ENCODE peak calls at places on chromosomes 6 and 20, in four cellular contexts. One of them, this sample, is unnamed.

GRCh38 chr6:126873351-126873750 is 245.1 kb upstream of the RSPO3 start:
- DNase-seq in IMR-90: no peak
- DNase-seq in keratinocyte: no peak
- DNase-seq in mammary epithelial cell: no peak
- DNase-seq in this sample: no peak

GRCh38 chr20:48731581-48731980 is 96.2 kb downstream of the PREX1 start:
- DNase-seq in IMR-90: no peak
- DNase-seq in keratinocyte: no peak
- DNase-seq in mammary epithelial cell: no peak
- DNase-seq in this sample: no peak

GRCh38 chr6:166714581-166714980 is 87.5 kb upstream of the RPS6KA2 start:
- DNase-seq in IMR-90: no peak
- DNase-seq in keratinocyte: no peak
- DNase-seq in mammary epithelial cell: no peak
- DNase-seq in this sample: no peak

GRCh38 chr20:9323622-9324021 is 190.8 kb upstream of the LAMP5 start:
- DNase-seq in IMR-90: no peak
- DNase-seq in keratinocyte: no peak
- DNase-seq in mammary epithelial cell: no peak
- DNase-seq in this sample: no peak

GRCh38 chr20:25226433-25227316 is 21.2 kb upstream of the PYGB start:
- DNase-seq in IMR-90: no peak
- DNase-seq in keratinocyte: no peak
- DNase-seq in mammary epithelial cell: no peak
- DNase-seq in this sample: no peak

GRCh38 chr20:17761612-17762011 is 61.8 kb downstream of the BANF2 start:
- DNase-seq in IMR-90: no peak
- DNase-seq in keratinocyte: no peak
- DNase-seq in mammary epithelial cell: no peak
- DNase-seq in this sample: no peak

GRCh38 chr20:58043866-58044140 is 184.7 kb downstream of the ANKRD60 start:
- DNase-seq in IMR-90: no peak
- DNase-seq in keratinocyte: no peak
- DNase-seq in mammary epithelial cell: no peak
- DNase-seq in this sample: no peak

GRCh38 chr20:29878281-29878741 is 1379.2 kb upstream of the DEFB115 start:
- DNase-seq in IMR-90: no peak
- DNase-seq in keratinocyte: no peak
- DNase-seq in mammary epithelial cell: no peak
- DNase-seq in this sample: no peak

GRCh38 chr6:69933239-69933638 is 66.9 kb downstream of the COL19A1 start:
- DNase-seq in IMR-90: peak; percentile 4
- DNase-seq in keratinocyte: no peak
- DNase-seq in mammary epithelial cell: peak; percentile 9
- DNase-seq in this sample: no peak

GRCh38 chr20:60036346-60037119 is 78.3 kb downstream of the CDH26 start:
- DNase-seq in IMR-90: no peak
- DNase-seq in keratinocyte: no peak
- DNase-seq in mammary epithelial cell: no peak
- DNase-seq in this sample: no peak

GRCh38 chr6:87731818-87732661 is 30.0 kb upstream of the AKIRIN2 start:
- DNase-seq in IMR-90: peak; percentile 86
- DNase-seq in keratinocyte: peak; percentile 83
- DNase-seq in mammary epithelial cell: peak; percentile 98
- DNase-seq in this sample: peak; percentile 90

GRCh38 chr6:17417817-17418216 is 24.4 kb downstream of the CAP2 start:
- DNase-seq in IMR-90: peak; percentile 91
- DNase-seq in keratinocyte: no peak
- DNase-seq in mammary epithelial cell: peak; percentile 38
- DNase-seq in this sample: peak; percentile 70

GRCh38 chr6:16249971-16250370 is 11.6 kb downstream of the GMPR start:
- DNase-seq in IMR-90: no peak
- DNase-seq in keratinocyte: no peak
- DNase-seq in mammary epithelial cell: peak; percentile 65
- DNase-seq in this sample: no peak

GRCh38 chr6:25014806-25015560 is 79.2 kb upstream of the RIPOR2 start:
- DNase-seq in IMR-90: peak; percentile 78
- DNase-seq in keratinocyte: no peak
- DNase-seq in mammary epithelial cell: peak; percentile 51
- DNase-seq in this sample: no peak

GRCh38 chr20:62606551-62607201 is 35.6 kb upstream of the SLCO4A1 start:
- DNase-seq in IMR-90: no peak
- DNase-seq in keratinocyte: no peak
- DNase-seq in mammary epithelial cell: no peak
- DNase-seq in this sample: no peak

GRCh38 chr6:160118620-160119234 is 2.9 kb upstream of the SLC22A1 start:
- DNase-seq in IMR-90: no peak
- DNase-seq in keratinocyte: no peak
- DNase-seq in mammary epithelial cell: no peak
- DNase-seq in this sample: no peak

GRCh38 chr20:6142348-6142993 is 19.6 kb upstream of the FERMT1 start:
- DNase-seq in IMR-90: peak; percentile 65
- DNase-seq in keratinocyte: no peak
- DNase-seq in mammary epithelial cell: peak; percentile 36
- DNase-seq in this sample: no peak

GRCh38 chr20:725491-725890 is 42.8 kb downstream of the SLC52A3 start:
- DNase-seq in IMR-90: no peak
- DNase-seq in keratinocyte: no peak
- DNase-seq in mammary epithelial cell: no peak
- DNase-seq in this sample: no peak

GRCh38 chr6:64729522-64729921 is 977.5 kb downstream of the EYS start:
- DNase-seq in IMR-90: no peak
- DNase-seq in keratinocyte: no peak
- DNase-seq in mammary epithelial cell: no peak
- DNase-seq in this sample: no peak

GRCh38 chr20:16699287-16699686 is 30.5 kb upstream of the SNRPB2 start:
- DNase-seq in IMR-90: no peak
- DNase-seq in keratinocyte: no peak
- DNase-seq in mammary epithelial cell: no peak
- DNase-seq in this sample: no peak

DNA sequence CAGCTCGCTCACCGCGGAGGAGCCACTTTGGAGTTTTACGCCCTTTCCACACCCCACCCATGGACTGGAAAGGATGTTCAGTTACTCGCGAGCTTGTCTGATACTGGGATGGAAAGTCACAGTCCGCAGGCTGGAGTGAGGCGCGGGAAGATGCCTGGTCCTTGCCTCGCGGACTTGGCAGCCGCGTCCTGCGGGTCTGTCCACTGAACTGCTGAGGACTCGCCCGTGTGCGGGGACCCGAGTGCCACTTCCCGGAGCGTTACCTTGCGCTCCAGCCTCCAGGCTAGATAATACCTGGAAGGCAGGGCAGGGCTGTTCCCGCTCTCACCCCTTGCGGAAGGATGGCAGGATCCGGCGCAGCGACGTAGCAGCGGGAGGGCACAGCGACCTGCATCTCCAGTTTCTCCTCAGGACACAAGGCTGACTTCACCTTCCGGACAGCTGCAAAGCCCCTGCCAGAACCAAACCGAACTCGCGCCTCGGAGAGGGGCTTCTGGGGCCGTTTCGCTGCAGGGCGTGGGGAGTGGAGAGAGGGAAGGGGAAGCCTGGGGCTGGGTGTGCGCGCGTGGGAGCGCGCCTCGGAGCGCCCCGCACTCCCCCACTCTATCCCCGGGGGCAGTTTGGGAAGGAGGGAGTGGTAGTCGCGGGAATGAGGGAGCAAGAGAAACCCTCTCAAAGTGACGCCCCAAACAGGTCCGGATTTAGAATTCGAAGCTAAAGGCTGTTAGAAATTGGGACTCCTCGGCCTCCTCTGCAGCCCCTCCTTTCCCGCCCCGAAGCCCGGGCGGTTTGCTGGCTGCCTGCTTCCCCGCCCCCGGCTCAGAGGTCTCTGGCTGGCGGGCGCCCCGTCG is at the start of gene KCNQ5:
- DNase-seq in IMR-90: no peak
- DNase-seq in keratinocyte: no peak
- DNase-seq in mammary epithelial cell: peak; percentile 20
- DNase-seq in this sample: peak; percentile 12
- H3K27ac ChIP-seq in IMR-90: no peak within 1 kb of the TSS
- H3K27ac ChIP-seq in keratinocyte: peak within 1 kb of the TSS; percentile 49
- H3K27ac ChIP-seq in mammary epithelial cell: peak within 1 kb of the TSS; percentile 50
- H3K27ac ChIP-seq in this sample: no peak within 1 kb of the TSS

GRCh38 chr6:143406673-143407072 is 43.8 kb downstream of the ADAT2 start:
- DNase-seq in IMR-90: no peak
- DNase-seq in keratinocyte: no peak
- DNase-seq in mammary epithelial cell: no peak
- DNase-seq in this sample: no peak
- H2AFZ ChIP-seq in IMR-90: no peak overlapping the region
- H2AFZ ChIP-seq in keratinocyte: no peak overlapping the region
- H2AFZ ChIP-seq in mammary epithelial cell: no peak overlapping the region
- H2AFZ ChIP-seq in this sample: no peak overlapping the region

GRCh38 chr6:684831-685636 is 7.9 kb downstream of the EXOC2 start:
- DNase-seq in IMR-90: peak; percentile 63
- DNase-seq in keratinocyte: no peak
- DNase-seq in mammary epithelial cell: peak; percentile 56
- DNase-seq in this sample: no peak
- H3K27ac ChIP-seq in IMR-90: peak overlapping the region; percentile 23
- H3K27ac ChIP-seq in keratinocyte: no peak overlapping the region
- H3K27ac ChIP-seq in mammary epithelial cell: no peak overlapping the region
- H3K27ac ChIP-seq in this sample: no peak overlapping the region

GRCh38 chr6:170023620-170024521 is 267.0 kb downstream of the DLL1 start:
- DNase-seq in IMR-90: no peak
- DNase-seq in keratinocyte: no peak
- DNase-seq in mammary epithelial cell: no peak
- DNase-seq in this sample: no peak
- H2AFZ ChIP-seq in IMR-90: no peak overlapping the region
- H2AFZ ChIP-seq in keratinocyte: no peak overlapping the region
- H2AFZ ChIP-seq in mammary epithelial cell: no peak overlapping the region
- H2AFZ ChIP-seq in this sample: no peak overlapping the region

DNA sequence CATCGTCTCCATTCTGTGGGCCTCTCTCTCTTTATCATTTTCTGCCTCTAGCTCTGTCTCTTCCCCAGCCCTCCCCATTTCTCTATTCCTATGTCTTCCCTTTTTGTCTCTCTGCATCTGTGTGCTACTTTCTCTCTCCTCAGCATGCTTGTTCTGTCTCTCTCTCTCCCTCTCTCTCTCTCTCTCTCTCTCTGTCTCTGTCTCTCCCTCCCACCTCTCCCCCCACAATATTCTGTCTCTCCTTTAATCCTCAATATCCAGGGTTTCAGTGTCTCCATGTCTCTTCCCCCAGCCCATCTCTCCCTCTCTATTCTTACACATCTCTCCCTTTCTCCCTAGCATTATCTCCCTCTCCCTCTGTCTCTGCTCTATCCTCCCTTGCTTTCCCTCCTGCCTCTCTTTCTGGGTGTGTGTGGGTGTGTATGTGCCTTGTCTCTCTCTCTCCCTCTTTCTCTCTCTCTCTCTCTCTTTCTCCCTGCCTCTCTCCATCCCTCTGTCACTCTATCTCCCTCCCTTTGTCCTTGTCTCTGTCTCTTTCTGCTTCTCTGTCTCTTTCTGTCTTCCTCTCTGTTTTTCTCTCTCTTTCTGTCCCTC is 76.9 kb upstream of the SIRPA start:
- DNase-seq in IMR-90: no peak
- DNase-seq in keratinocyte: no peak
- DNase-seq in mammary epithelial cell: no peak
- DNase-seq in this sample: no peak
- H3K27ac ChIP-seq in IMR-90: no peak overlapping the region
- H3K27ac ChIP-seq in keratinocyte: no peak overlapping the region
- H3K27ac ChIP-seq in mammary epithelial cell: no peak overlapping the region
- H3K27ac ChIP-seq in this sample: no peak overlapping the region

GRCh38 chr6:5997420-5998093 is 9.2 kb downstream of the NRN1 start:
- DNase-seq in IMR-90: no peak
- DNase-seq in keratinocyte: no peak
- DNase-seq in mammary epithelial cell: peak; percentile 41
- DNase-seq in this sample: no peak

GRCh38 chr6:5994234-5994998 is 12.3 kb downstream of the NRN1 start:
- DNase-seq in IMR-90: no peak
- DNase-seq in keratinocyte: no peak
- DNase-seq in mammary epithelial cell: no peak
- DNase-seq in this sample: no peak

GRCh38 chr6:5996701-5997419 is 9.9 kb downstream of the NRN1 start:
- DNase-seq in IMR-90: peak; percentile 9
- DNase-seq in keratinocyte: no peak
- DNase-seq in mammary epithelial cell: peak; percentile 23
- DNase-seq in this sample: no peak

GRCh38 chr6:5994999-5995698 is 11.6 kb downstream of the NRN1 start:
- DNase-seq in IMR-90: no peak
- DNase-seq in keratinocyte: no peak
- DNase-seq in mammary epithelial cell: no peak
- DNase-seq in this sample: no peak

DNA sequence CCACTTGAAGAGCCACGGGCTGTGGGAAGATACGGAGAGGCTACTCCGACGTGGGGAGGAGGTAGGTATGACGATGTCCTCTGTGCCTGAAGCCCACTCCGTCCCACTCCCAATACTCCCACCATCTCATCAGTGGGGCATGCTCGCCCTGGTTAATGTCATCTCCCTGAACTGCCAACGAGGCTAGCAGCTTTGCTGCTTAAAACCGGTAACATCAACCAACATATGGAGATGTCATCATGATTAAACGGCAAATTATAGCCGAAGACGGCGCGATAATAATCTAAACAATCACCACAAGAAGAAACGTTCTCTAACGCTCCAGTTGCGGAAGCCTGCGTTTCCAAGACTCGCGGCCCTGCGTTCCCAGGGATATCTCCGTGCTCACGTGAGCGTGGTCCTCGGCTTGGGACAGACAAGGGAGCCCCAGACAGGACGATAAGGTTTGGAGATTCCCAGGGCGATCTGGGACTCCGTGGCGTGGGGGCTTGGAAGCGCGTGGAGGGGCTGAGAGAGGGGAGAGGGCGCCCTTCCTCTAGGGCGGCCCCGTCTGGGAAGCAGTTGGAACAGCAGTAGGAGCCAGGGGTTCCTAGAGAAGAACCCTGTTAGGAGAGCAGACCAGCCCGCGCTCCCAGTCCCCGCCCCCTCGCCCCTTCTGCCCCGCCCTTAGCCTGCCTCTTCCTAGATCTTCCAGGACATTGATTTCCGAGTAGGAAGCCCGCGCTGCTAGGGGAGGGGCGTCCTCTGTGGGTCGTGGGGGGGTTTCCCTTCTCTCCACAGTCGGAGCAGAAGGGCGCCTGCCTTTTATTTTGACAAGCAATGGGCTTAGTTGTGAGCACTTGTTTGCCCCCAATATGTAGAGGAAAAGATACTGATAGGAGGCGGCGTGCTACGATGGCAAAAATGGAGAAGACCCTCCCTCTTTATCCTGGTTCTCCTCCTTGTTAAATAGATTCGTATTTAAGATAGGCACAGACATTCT is 10.7 kb downstream of the NRN1 start:
- DNase-seq in IMR-90: peak; percentile 19
- DNase-seq in keratinocyte: no peak
- DNase-seq in mammary epithelial cell: peak; percentile 58
- DNase-seq in this sample: no peak
- H2AFZ ChIP-seq in IMR-90: peak overlapping the region; percentile 80
- H2AFZ ChIP-seq in keratinocyte: peak overlapping the region; percentile 92
- H2AFZ ChIP-seq in mammary epithelial cell: peak overlapping the region; percentile 96
- H2AFZ ChIP-seq in this sample: no peak overlapping the region

DNA sequence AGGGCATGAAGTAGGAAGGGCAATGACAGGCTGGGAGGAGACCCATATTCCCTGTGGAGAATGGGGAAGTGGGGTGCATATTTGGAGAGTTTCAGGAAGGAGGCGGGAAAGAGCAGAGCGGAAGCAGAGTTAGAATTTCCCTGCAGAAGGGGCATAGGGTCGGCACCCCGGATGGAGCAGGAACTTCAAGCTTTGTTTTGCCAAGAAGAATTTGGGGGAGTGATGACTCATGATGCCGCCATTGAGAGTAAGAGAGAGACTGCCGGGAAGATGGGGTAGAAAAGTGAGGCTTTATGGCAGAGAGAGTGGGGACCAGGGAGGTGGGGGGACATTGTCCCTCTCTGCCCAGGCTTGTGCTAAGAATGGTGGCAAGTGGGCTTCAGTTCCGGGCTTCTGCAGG is 50.3 kb upstream of the EPB41L1 start:
- DNase-seq in IMR-90: no peak
- DNase-seq in keratinocyte: no peak
- DNase-seq in mammary epithelial cell: no peak
- DNase-seq in this sample: no peak
- H3K27ac ChIP-seq in IMR-90: no peak overlapping the region
- H3K27ac ChIP-seq in keratinocyte: no peak overlapping the region
- H3K27ac ChIP-seq in mammary epithelial cell: no peak overlapping the region
- H3K27ac ChIP-seq in this sample: no peak overlapping the region

This sample was measured in PC-9.